ENCODE peak calls at places on chromosomes 7 and 10, in six cellular contexts. G, R, W, J, B and V are unnamed samples.

GRCh38 chr7:99000904-99001442 is 122.6 kb downstream of the TRRAP start:
- DNase-seq in B (no peak), G (no peak), W (no peak), R (no peak), J (no peak), V (no peak)

GRCh38 chr7:67019562-67020390 is 23.1 kb downstream of the TYW1 start:
- DNase-seq in B (no peak), J (no peak), G (no peak), W (peak), R (no peak), V (no peak)

GRCh38 chr7:5429857-5430611 is 6.4 kb upstream of the TNRC18 start:
- DNase-seq in J (no peak), B (no peak), G (no peak), W (no peak), R (no peak), V (no peak)

GRCh38 chr7:12708314-12708713 is 20.9 kb downstream of the ARL4A start:
- DNase-seq in W (no peak), G (no peak), R (no peak), B (no peak), J (no peak), V (peak)

GRCh38 chr10:89278034-89278535 is 23.8 kb upstream of the IFIT2 start:
- DNase-seq in B (no peak), J (peak), G (peak), W (no peak), R (no peak), V (peak)

GRCh38 chr7:122082670-122083069 is 61.4 kb downstream of the AASS start:
- DNase-seq in J (no peak), B (no peak), R (no peak), G (no peak), W (no peak), V (no peak)

GRCh38 chr7:6071406-6071805 is 40.2 kb downstream of the ANKRD61 start:
- DNase-seq in R (no peak), B (no peak), G (no peak), J (no peak), W (no peak), V (no peak)

GRCh38 chr7:45646207-45646821 is 72.1 kb downstream of the ADCY1 start:
- DNase-seq in G (no peak), R (no peak), J (no peak), W (no peak), B (peak), V (no peak)

GRCh38 chr10:5976689-5977470 is 463 bp downstream of the IL15RA start:
- DNase-seq in B (peak), G (no peak), J (peak), R (peak), W (peak), V (peak)

GRCh38 chr10:86348321-86349210 is 18.0 kb downstream of the GRID1 start:
- DNase-seq in W (peak), J (no peak), B (no peak), R (no peak), G (peak), V (no peak)
- TF ChIP-seq CTCF in W (peak), J (peak), B (peak), R (no peak), G (peak), V (no peak)

DNA sequence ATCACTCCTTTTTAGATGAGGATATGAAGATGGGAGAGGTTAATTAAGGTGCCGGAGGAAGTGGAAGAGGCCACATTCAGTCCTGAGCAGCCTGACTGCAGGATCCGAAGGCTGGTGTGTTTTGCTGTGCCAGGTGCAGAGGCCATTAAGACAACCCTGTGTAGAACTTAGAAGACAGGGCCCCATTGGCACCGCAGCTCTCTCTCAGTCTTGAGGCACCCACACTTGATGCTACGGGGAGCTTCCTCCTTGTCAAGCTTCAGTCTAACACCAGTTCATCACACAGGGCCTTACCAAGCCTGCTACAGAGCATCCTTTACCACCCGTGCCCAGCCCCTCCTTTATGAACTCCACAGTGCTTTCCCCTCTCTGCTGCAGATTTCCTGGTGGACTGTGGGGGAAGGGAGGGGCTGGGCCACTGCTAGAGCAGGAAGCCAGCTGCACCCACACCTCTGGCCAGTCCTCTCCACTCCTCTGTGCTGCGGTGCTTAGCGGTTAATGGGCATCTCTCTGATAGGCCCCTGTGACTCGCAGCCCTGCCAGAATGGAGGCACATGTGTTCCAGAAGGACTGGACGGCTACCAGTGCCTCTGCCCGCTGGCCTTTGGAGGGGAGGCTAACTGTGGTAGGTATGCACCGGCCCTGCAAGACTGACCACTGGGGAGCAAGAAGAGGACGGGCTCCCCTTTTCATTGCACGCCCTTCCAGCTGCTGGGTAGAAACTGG is 45.5 kb downstream of the VWA2 start:
- DNase-seq in G (no peak), R (no peak), J (no peak), W (no peak), B (no peak), V (no peak)
- TF ChIP-seq JUN in G (no peak), R (no peak), J (no peak), W (no peak), B (no peak), V (no peak)

DNA sequence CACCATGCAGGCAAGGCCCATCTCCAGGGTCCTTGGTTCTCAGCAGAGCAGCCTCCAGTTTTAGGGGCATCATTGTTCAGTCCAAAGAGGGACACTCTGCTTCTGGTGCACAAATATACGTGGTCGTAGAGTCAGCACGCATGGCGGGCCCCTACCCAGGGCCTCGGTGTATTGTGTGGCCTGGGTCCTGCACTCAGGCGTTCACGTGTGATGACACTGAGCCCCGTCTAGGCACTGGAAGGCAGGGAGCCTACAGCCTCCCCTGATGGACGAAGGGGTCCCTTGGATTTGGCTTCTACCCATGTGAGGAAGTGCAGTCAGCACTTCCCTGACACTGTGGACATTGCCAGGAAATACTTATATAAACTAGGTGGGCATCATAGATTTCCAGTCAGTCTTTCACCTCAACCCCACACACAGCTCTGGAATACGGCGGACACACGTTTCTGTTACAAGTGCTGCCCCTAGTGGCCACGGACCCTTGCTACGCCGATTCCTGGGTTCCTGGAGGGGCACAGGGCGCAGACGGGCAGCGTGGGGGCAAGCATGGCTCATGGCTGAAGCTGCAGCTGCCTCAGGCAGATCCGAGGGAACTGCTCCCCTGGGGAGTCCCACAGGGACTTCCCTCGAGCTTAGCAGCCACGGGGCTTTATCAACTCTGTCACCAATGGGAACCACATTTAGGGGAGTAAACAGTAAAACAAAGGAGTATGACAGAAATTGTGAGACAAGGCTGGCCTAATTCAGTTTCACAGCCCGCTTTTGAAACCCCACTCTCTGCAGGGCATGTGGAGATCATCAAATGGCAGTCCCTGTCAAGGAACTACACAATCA is 25.4 kb downstream of the AIFM2 start:
- DNase-seq in W (peak), B (peak), G (peak), R (peak), J (peak), V (no peak)
- TF ChIP-seq CTCF in W (peak), B (peak), G (peak), R (peak), J (peak), V (peak)

GRCh38 chr10:14526326-14526725 is 195.6 kb upstream of the FRMD4A start:
- DNase-seq in J (no peak), B (no peak), W (no peak), R (no peak), G (no peak), V (no peak)
- TF ChIP-seq JUN in J (no peak), B (no peak), W (no peak), R (no peak), G (no peak), V (no peak)